ENCODE peak calls at places on chromosomes 2 and 18, in six cellular contexts. C, S, W, M, Q and G are unnamed samples.
A peak's percentile ranks its signal among the peaks of the same experiment; 100 is the strongest.

GRCh38 chr2:130156624-130157004 is 11.7 kb upstream of the CCDC74B start:
- DNase-seq in Q (no peak), M (no peak), C (no peak), S (no peak), W (no peak), G (no peak)

GRCh38 chr2:19685713-19686112 is 216.1 kb downstream of the TTC32 start:
- DNase-seq in W (no peak), Q (no peak), M (no peak), S (no peak), C (no peak), G (no peak)

GRCh38 chr2:88489181-88489580 is 36.7 kb upstream of the FOXI3 start:
- DNase-seq in S (no peak), M (no peak), W (no peak), C (no peak), Q (no peak), G (no peak)

GRCh38 chr2:43469094-43469493 is 126.7 kb downstream of the THADA start:
- DNase-seq in S (no peak), C (peak; percentile 45), W (no peak), M (no peak), Q (no peak), G (no peak)

GRCh38 chr2:75596784-75597183 is 36.0 kb upstream of the EVA1A start:
- DNase-seq in C (no peak), S (no peak), Q (no peak), M (no peak), W (no peak), G (no peak)

GRCh38 chr18:46563317-46563716 is 93.7 kb downstream of the LOXHD1 start:
- DNase-seq in S (peak; percentile 3), C (no peak), M (no peak), Q (no peak), W (no peak), G (no peak)

GRCh38 chr2:44793322-44793870 is 148.1 kb upstream of the SIX3 start:
- DNase-seq in W (no peak), M (no peak), S (no peak), Q (no peak), C (no peak), G (no peak)

GRCh38 chr2:149080964-149081363 is 42.5 kb downstream of the LYPD6B start:
- DNase-seq in M (no peak), Q (no peak), W (no peak), S (no peak), C (no peak), G (no peak)

GRCh38 chr2:155377931-155378444 is 679.5 kb downstream of the KCNJ3 start:
- DNase-seq in W (no peak), M (no peak), Q (no peak), C (no peak), S (no peak), G (no peak)

GRCh38 chr2:239440511-239440959 is 39.7 kb upstream of the HDAC4 start:
- DNase-seq in S (no peak), C (peak; percentile 79), Q (no peak), M (no peak), W (no peak), G (no peak)

GRCh38 chr18:32777049-32777448 is 4.2 kb upstream of the KLHL14 start:
- DNase-seq in W (no peak), M (no peak), C (peak; percentile 46), Q (no peak), S (no peak), G (no peak)

GRCh38 chr2:148680462-148680861 is 35.9 kb downstream of the EPC2 start:
- DNase-seq in C (no peak), M (no peak), W (no peak), S (no peak), Q (no peak), G (no peak)

GRCh38 chr2:64646007-64646880 is 7.5 kb downstream of the SERTAD2 start:
- DNase-seq in S (no peak), Q (peak; percentile 69), W (peak; percentile 91), C (peak; percentile 63), M (no peak), G (no peak)

GRCh38 chr2:141899740-141900139 is 231.1 kb downstream of the LRP1B start:
- DNase-seq in Q (no peak), W (no peak), M (no peak), S (no peak), C (no peak), G (no peak)

GRCh38 chr18:48994044-48994651 is 43.4 kb upstream of the SMAD7 start:
- DNase-seq in S (no peak), M (no peak), Q (no peak), W (no peak), C (peak; percentile 48), G (no peak)

GRCh38 chr18:55786651-55787272 is 198.8 kb upstream of the TCF4 start:
- DNase-seq in M (no peak), Q (no peak), W (peak; percentile 66), C (no peak), S (no peak), G (no peak)

GRCh38 chr2:157269922-157270321 is 12.4 kb downstream of the GALNT5 start:
- DNase-seq in S (no peak), M (no peak), W (no peak), C (no peak), Q (no peak), G (no peak)
- TF ChIP-seq TAF1 in S (no peak), M (no peak), W (no peak), C (no peak), Q (no peak), G (no peak)

GRCh38 chr2:217996345-217996744 is 6.5 kb downstream of the TNS1 start:
- DNase-seq in Q (no peak), S (no peak), W (no peak), C (no peak), M (no peak), G (no peak)

GRCh38 chr2:218000137-218000536 is 2.7 kb downstream of the TNS1 start:
- DNase-seq in C (no peak), W (no peak), M (no peak), S (no peak), Q (no peak), G (no peak)

GRCh38 chr2:217997510-217997909 is 5.3 kb downstream of the TNS1 start:
- DNase-seq in S (no peak), C (no peak), W (no peak), Q (no peak), M (no peak), G (no peak)

GRCh38 chr2:218001629-218002028 is 1.2 kb downstream of the TNS1 start:
- DNase-seq in M (no peak), Q (no peak), C (no peak), S (no peak), W (no peak), G (no peak)

DNA sequence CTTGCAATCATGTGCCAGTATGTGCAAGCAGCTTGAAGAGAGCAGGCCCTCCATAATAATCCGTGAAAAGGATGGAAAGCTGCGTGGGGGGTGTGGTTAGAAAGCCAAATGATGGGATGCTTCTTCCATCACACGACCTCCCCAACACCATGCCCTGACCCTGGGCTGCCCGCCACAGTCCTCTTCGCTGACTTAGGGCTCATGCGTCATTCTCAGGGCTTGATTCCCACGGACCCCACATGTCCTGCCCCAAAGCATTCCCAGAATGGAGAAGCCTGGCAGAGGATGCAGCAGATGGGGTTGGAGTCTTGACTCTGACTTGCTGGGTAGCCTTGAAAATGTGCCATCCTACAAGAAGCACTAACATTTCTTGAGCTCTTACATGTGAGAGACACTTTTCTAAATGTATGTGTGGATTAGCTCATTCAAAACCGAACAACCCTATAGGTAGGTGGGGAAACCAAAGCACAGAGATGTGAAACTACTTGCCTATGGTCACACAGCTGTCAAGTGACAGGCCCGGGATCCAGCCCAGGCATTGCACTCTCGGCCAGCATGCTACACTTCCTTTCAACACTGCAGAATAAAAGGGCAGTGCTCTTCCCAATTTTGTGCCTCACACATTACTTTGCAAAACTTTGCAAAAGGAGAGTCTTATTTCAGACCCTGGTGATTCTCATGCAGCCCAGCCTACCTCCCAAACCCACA is 3.7 kb downstream of the TNS1 start:
- DNase-seq in W (no peak), S (no peak), M (no peak), Q (no peak), C (no peak), G (no peak)
- TF ChIP-seq TAF1 in W (no peak), S (no peak), M (no peak), Q (no peak), C (no peak), G (no peak)

DNA sequence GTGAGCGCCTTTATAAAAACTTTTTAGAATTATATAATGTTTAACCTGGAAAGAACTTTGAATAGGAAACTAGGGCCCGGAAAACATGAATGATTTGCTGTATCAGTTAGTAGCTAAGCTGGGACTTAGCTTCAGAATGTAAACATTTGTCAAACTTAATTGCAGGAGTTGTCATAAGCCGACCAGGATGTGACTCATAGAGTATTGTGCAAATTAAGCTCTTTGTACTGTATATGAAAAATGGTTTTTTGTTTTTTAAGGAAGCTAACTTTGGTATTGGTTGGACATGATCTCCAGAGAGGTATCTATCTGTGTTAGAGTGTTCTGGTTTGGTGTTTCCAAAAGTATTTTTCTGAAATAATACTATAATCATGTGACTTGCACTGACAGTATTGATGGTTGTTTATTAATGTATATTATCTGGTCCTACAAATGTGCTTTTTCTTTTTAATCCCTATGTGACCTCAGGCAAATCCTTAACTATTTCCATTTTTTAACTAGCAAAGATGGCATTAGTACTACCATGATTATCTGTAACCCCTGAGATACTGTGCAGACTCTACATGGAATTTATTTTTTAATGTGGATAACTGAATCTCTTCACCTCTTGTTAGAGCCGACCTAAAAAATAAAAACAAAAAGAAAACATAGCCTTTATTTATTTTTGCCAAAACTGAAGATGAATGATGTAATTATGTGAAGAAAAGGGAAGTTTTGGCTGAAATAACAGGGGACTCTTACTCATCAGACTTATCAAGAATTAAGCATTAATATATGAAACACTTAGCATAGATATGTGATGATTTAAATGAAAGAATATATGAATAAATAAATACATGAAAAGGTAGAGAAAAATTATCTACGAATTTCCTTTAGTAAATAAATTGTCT is 11.7 kb downstream of the YIPF4 start:
- DNase-seq in Q (no peak), M (no peak), S (no peak), W (peak; percentile 23), C (peak; percentile 80), G (no peak)
- TF ChIP-seq TAF1 in Q (no peak), M (no peak), S (no peak), W (no peak), C (no peak), G (no peak)

DNA sequence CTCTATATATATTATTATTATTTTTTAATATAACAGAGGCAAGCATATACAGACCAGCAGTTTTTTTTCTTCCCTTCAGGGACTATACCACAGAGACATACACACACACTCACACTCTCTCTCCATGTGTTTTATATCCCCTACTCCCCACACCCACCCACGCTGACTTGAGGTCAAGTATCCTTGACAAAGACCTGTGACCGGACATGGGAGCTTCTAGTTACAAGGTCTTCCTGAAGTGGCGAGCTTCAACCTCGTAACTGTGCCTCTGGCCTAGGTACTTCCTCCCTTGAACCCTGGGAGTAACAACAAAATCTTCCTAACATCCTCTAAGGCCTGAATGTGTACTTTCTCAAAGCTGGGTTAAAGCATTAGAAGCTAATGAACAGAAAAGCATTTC is 52.5 kb downstream of the POLR1A start:
- DNase-seq in S (no peak), W (no peak), Q (no peak), C (no peak), M (no peak), G (no peak)
- TF ChIP-seq TAF1 in S (no peak), W (no peak), Q (no peak), C (no peak), M (no peak), G (no peak)